ENCODE peak calls at places on chromosomes 11 and 22, in eight cellular contexts. U is AG04450, E is omental fat pad, Q is foreskin fibroblast, H is endothelial cell of umbilical vein, S is A549, B is neural crest cell, L is transverse colon. G is an unnamed sample.

GRCh38 chr11:4041731-4042391 is 52.7 kb upstream of the RRM1 start:
- DNase-seq in U (no peak), E (no peak), Q (no peak), H (no peak), S (no peak), B (no peak), L (no peak), G (no peak)

GRCh38 chr11:70019576-70020011 is 58.5 kb upstream of the ANO1 start:
- DNase-seq in U (no peak), E (no peak), Q (peak), H (no peak), S (no peak), B (no peak), L (no peak), G (no peak)

GRCh38 chr11:65083834-65084597 is at the start of the genes CDCA5 and ZFPL1:
- DNase-seq in U (peak), E (peak), Q (peak), H (peak), S (peak), B (peak), L (peak), G (peak)

GRCh38 chr11:103737791-103738190 is 298.6 kb upstream of the DDI1 start:
- DNase-seq in U (no peak), E (no peak), Q (no peak), H (no peak), S (no peak), B (no peak), L (no peak), G (no peak)

GRCh38 chr11:2380807-2381350 is 3.8 kb downstream of the CD81 start:
- DNase-seq in U (no peak), E (no peak), Q (no peak), H (peak), S (no peak), B (no peak), L (peak), G (no peak)

GRCh38 chr11:74288161-74288560 is 23.3 kb downstream of the P4HA3 start:
- DNase-seq in U (peak), E (no peak), Q (peak), H (peak), S (peak), B (no peak), L (no peak), G (no peak)

GRCh38 chr22:18998998-18999397 is 62.9 kb upstream of the PRODH start:
- DNase-seq in U (no peak), E (no peak), Q (no peak), H (no peak), S (no peak), B (peak), L (no peak), G (no peak)

GRCh38 chr11:4610258-4610935 is 2.4 kb upstream of the TRIM68 start:
- DNase-seq in U (no peak), E (no peak), Q (no peak), H (no peak), S (no peak), B (no peak), L (no peak), G (no peak)

GRCh38 chr22:47167056-47167455 is 404.6 kb downstream of the TBC1D22A start:
- DNase-seq in U (no peak), E (peak), Q (no peak), H (no peak), S (no peak), B (no peak), L (no peak), G (no peak)

DNA sequence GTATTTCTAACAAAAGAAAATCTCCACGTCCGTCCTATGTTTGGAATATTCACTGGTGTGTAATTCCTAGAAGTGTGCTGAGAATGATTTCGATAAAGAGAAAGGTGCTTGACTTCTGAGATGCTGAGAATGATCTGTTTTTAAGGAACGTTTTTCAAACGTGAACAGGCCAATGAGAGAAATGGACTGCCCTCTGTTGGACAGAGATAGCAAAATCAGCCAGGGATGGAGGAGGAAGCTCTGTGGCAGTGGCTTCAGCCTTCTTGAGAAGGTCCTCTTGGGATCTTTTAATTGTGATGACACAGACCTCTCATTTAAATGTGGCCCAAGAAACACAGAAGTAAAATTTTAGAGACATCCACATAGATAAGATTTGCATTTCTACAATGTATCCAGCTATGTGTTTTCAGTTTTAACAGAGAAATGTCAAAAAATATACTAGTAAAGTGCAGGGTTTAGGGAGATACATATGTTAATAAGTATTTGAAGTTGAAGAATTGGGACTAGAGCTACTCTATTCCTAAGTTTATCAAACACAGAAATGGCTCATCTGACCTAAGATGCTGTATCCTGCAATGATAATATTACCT is 84.0 kb upstream of the RCN1 start:
- DNase-seq in U (peak), E (no peak), Q (peak), H (peak), S (peak), B (peak), L (no peak), G (no peak)
- TF ChIP-seq CTCF in U (peak), E (no peak), Q (peak), H (peak), S (peak), B (peak), L (peak), G (peak)

DNA sequence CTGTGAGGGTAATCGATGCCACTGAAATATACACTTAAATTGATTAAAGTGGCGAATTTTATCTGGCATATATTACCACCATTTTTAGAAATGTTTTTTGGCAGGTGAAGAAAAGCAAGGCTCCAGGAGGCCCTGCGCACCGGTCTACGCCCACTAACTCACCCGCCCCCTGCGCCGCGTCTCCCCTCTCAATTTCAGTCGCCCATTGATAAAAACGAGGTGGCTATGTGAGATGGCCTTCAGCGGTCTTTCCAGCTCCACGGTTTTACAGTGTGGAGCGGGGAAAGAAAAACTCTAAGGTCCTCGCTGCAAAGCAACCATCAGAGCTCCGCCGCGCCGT is 602 bp upstream of the AQP11 start:
- DNase-seq in U (no peak), E (no peak), Q (no peak), H (no peak), S (no peak), B (no peak), L (no peak), G (no peak)
- TF ChIP-seq CTCF in U (no peak), E (no peak), Q (no peak), H (no peak), S (no peak), B (no peak), L (no peak), G (no peak)

DNA sequence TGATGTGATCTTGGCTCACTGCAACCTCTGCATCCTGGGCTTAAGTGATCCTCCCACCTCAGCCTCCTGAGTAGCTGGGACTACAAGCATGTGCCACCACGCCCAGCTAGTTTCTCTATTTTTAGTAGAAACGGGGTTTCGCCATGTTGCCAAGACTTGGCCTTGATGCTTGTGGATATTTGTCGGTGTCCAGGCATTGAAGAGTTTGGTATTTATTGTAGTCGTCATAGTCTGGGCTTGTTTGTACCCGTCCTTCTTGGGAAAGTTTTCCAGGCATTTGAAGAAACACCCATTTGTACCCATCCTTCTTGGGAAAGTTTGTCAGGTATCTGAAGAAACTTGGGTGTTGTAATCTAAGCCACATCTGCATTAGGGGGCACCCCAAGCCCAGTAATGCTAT is 28.7 kb downstream of the FCHSD2 start:
- DNase-seq in U (no peak), E (no peak), Q (no peak), H (no peak), S (no peak), B (no peak), L (no peak), G (no peak)
- TF ChIP-seq CTCF in U (no peak), E (no peak), Q (no peak), H (no peak), S (no peak), B (no peak), L (no peak), G (no peak)

GRCh38 chr11:31340903-31341572 is 28.5 kb downstream of the DCDC1 start:
- DNase-seq in U (no peak), E (no peak), Q (peak), H (peak), S (peak), B (no peak), L (no peak), G (no peak)
- TF ChIP-seq CTCF in U (peak), E (no peak), Q (peak), H (peak), S (peak), B (peak), L (peak), G (peak)

GRCh38 chr11:19738124-19738523 is 25.5 kb downstream of the NAV2 start:
- DNase-seq in U (no peak), E (no peak), Q (no peak), H (no peak), S (no peak), B (no peak), L (no peak), G (no peak)

GRCh38 chr11:19742595-19743292 is 30.1 kb downstream of the NAV2 start:
- DNase-seq in U (peak), E (peak), Q (peak), H (peak), S (peak), B (peak), L (peak), G (no peak)

GRCh38 chr11:19737575-19737974 is 24.9 kb downstream of the NAV2 start:
- DNase-seq in U (no peak), E (no peak), Q (no peak), H (no peak), S (no peak), B (no peak), L (no peak), G (no peak)

GRCh38 chr11:19740586-19740985 is 27.9 kb downstream of the NAV2 start:
- DNase-seq in U (no peak), E (no peak), Q (no peak), H (peak), S (no peak), B (no peak), L (no peak), G (no peak)

GRCh38 chr11:19739872-19740271 is 27.2 kb downstream of the NAV2 start:
- DNase-seq in U (no peak), E (no peak), Q (no peak), H (peak), S (peak), B (peak), L (peak), G (no peak)
- TF ChIP-seq CTCF in U (peak), E (no peak), Q (peak), H (peak), S (peak), B (peak), L (no peak), G (peak)

DNA sequence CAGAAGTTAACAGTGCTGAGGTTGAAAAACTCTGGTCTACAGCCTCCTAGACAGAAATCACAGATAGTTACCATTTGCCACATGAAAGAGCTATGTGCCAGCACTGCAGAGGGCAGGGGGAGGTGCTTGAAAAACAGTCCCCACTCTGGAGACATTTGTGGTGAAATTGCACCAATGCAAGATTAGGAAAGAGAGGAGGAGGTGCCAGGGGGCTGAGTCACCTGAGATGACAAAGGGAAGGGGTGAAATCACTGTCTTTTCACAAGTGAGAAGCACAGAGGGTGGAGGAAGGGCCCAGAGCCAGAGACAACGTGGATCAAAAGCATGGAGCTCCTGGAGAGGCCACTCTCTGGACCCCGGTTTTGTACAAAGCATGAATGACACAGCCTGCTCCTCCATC is 196.3 kb downstream of the BUD13 start:
- DNase-seq in U (no peak), E (no peak), Q (peak), H (no peak), S (no peak), B (no peak), L (no peak), G (no peak)
- TF ChIP-seq CTCF in U (no peak), E (no peak), Q (no peak), H (no peak), S (no peak), B (no peak), L (no peak), G (no peak)

GRCh38 chr11:18243783-18244362 is 4.6 kb downstream of the SAA2 start:
- DNase-seq in U (peak), E (no peak), Q (peak), H (peak), S (peak), B (peak), L (peak), G (no peak)
- TF ChIP-seq CTCF in U (peak), E (no peak), Q (peak), H (peak), S (peak), B (peak), L (peak), G (peak)

DNA sequence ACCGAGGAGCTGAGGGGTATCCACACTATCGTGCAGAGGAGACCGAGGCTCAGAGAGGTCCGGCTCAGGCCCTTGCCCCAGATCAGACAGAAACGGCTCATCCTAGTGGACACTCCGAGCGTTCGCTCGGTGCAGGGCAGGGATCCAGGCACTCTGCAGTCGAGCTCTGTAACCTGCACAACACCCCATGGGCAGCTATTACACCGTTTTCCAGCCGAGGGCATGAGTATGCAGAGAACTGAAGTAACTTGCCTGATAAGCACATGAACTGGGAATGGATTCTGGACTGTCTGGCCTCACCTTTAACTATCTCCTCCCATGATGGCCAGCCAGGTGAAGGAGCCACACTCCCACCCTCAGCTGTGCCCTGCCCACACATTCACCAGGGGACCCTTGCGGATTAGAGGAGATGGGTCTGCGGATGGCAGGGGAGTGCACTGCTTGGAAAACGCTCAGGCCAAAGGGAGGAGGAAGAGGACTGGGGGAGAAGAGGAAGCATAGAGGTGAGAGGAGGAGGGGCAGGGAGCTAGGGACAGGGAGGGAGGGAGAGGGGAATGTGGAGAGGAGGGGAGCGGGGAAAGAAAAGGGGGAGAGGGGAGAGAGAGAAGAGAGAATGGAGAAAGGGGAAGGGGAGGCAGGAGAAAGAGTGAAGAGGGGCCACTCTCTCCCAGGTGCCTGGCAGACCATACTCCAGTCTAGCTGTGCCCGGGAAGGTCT is 33.0 kb upstream of the TCF20 start:
- DNase-seq in U (no peak), E (no peak), Q (no peak), H (no peak), S (no peak), B (no peak), L (peak), G (no peak)
- TF ChIP-seq CTCF in U (no peak), E (no peak), Q (no peak), H (no peak), S (no peak), B (no peak), L (no peak), G (no peak)